ENCODE peak calls at places on chromosomes 11 and 22, in four cellular contexts. One of them, this sample, is unnamed.

GRCh38 chr11:45921561-45922424 is 663 bp upstream of the LARGE2 start:
- DNase-seq in K562: no peak
- DNase-seq in GM12878: no peak
- DNase-seq in HepG2: peak
- DNase-seq in this sample: no peak

GRCh38 chr11:122721201-122721963 is 65.9 kb downstream of the UBASH3B start:
- DNase-seq in K562: no peak
- DNase-seq in GM12878: no peak
- DNase-seq in HepG2: no peak
- DNase-seq in this sample: no peak

GRCh38 chr22:50251472-50252054 is 498 bp upstream of the HDAC10 start:
- DNase-seq in K562: no peak
- DNase-seq in GM12878: no peak
- DNase-seq in HepG2: no peak
- DNase-seq in this sample: no peak

GRCh38 chr11:5364214-5364613 is 12.9 kb downstream of the OR51B6 start:
- DNase-seq in K562: no peak
- DNase-seq in GM12878: no peak
- DNase-seq in HepG2: no peak
- DNase-seq in this sample: no peak

GRCh38 chr11:77046060-77046501 is 11.9 kb downstream of the B3GNT6 start:
- DNase-seq in K562: peak
- DNase-seq in GM12878: no peak
- DNase-seq in HepG2: no peak
- DNase-seq in this sample: peak

GRCh38 chr11:68418671-68419070 is 41.9 kb upstream of the PPP6R3 start:
- DNase-seq in K562: no peak
- DNase-seq in GM12878: no peak
- DNase-seq in HepG2: no peak
- DNase-seq in this sample: no peak

GRCh38 chr22:46352691-46353386 is 17.3 kb downstream of the TRMU start:
- DNase-seq in K562: no peak
- DNase-seq in GM12878: no peak
- DNase-seq in HepG2: no peak
- DNase-seq in this sample: peak

GRCh38 chr11:117443269-117444186 is 115.9 kb downstream of the CEP164 start:
- DNase-seq in K562: peak
- DNase-seq in GM12878: no peak
- DNase-seq in HepG2: peak
- DNase-seq in this sample: peak

GRCh38 chr11:78840190-78840589 is 265.5 kb upstream of the NARS2 start:
- DNase-seq in K562: no peak
- DNase-seq in GM12878: no peak
- DNase-seq in HepG2: no peak
- DNase-seq in this sample: no peak

GRCh38 chr11:8055836-8056526 is 25.0 kb upstream of the TUB start:
- DNase-seq in K562: no peak
- DNase-seq in GM12878: no peak
- DNase-seq in HepG2: no peak
- DNase-seq in this sample: no peak

GRCh38 chr11:72722050-72722748 is 30.0 kb downstream of the ARAP1 start:
- DNase-seq in K562: peak
- DNase-seq in GM12878: no peak
- DNase-seq in HepG2: no peak
- DNase-seq in this sample: peak

GRCh38 chr11:46414466-46414796 is 22.9 kb upstream of the CHRM4 start:
- DNase-seq in K562: no peak
- DNase-seq in GM12878: no peak
- DNase-seq in HepG2: no peak
- DNase-seq in this sample: no peak

GRCh38 chr11:70630816-70631623 is 232.7 kb downstream of the CTTN start:
- DNase-seq in K562: no peak
- DNase-seq in GM12878: no peak
- DNase-seq in HepG2: no peak
- DNase-seq in this sample: no peak

GRCh38 chr11:96237759-96238158 is 105.2 kb downstream of the MAML2 start:
- DNase-seq in K562: no peak
- DNase-seq in GM12878: no peak
- DNase-seq in HepG2: peak
- DNase-seq in this sample: peak

GRCh38 chr11:126988655-126989054 is 11.9 kb downstream of the KIRREL3 start:
- DNase-seq in K562: no peak
- DNase-seq in GM12878: no peak
- DNase-seq in HepG2: no peak
- DNase-seq in this sample: no peak

GRCh38 chr11:45468265-45468856 is 182.2 kb upstream of the SYT13 start:
- DNase-seq in K562: peak
- DNase-seq in GM12878: no peak
- DNase-seq in HepG2: no peak
- DNase-seq in this sample: no peak

GRCh38 chr11:91749231-91749630 is 475.4 kb upstream of the FAT3 start:
- DNase-seq in K562: no peak
- DNase-seq in GM12878: no peak
- DNase-seq in HepG2: no peak
- DNase-seq in this sample: no peak

GRCh38 chr11:44840526-44840925 is 110.2 kb downstream of the TP53I11 start:
- DNase-seq in K562: no peak
- DNase-seq in GM12878: no peak
- DNase-seq in HepG2: no peak
- DNase-seq in this sample: no peak

GRCh38 chr22:46549565-46549840 is 12.1 kb upstream of the CELSR1 start:
- DNase-seq in K562: no peak
- DNase-seq in GM12878: no peak
- DNase-seq in HepG2: no peak
- DNase-seq in this sample: no peak

GRCh38 chr22:37491559-37492427 is 5.6 kb upstream of the MFNG start:
- DNase-seq in K562: peak
- DNase-seq in GM12878: no peak
- DNase-seq in HepG2: no peak
- DNase-seq in this sample: no peak

GRCh38 chr22:43921361-43921760 is 2.2 kb upstream of the PNPLA3 start:
- DNase-seq in K562: no peak
- DNase-seq in GM12878: no peak
- DNase-seq in HepG2: peak
- DNase-seq in this sample: no peak

GRCh38 chr11:63505857-63506528 is at the start of gene LGALS12:
- DNase-seq in K562: peak
- DNase-seq in GM12878: no peak
- DNase-seq in HepG2: no peak
- DNase-seq in this sample: no peak
- TF ChIP-seq ESRRA in K562: peak
- TF ChIP-seq ESRRA in GM12878: no peak
- TF ChIP-seq ESRRA in HepG2: no peak
- TF ChIP-seq ESRRA in this sample: no peak

GRCh38 chr11:74707182-74707581 is 24.0 kb downstream of the CHRDL2 start:
- DNase-seq in K562: no peak
- DNase-seq in GM12878: no peak
- DNase-seq in HepG2: no peak
- DNase-seq in this sample: no peak

GRCh38 chr11:74701351-74701750 is 29.9 kb downstream of the CHRDL2 start:
- DNase-seq in K562: peak
- DNase-seq in GM12878: no peak
- DNase-seq in HepG2: peak
- DNase-seq in this sample: no peak

GRCh38 chr11:74703211-74703610 is 28.0 kb downstream of the CHRDL2 start:
- DNase-seq in K562: no peak
- DNase-seq in GM12878: no peak
- DNase-seq in HepG2: no peak
- DNase-seq in this sample: no peak

GRCh38 chr11:74699615-74700396 is 31.4 kb downstream of the CHRDL2 start:
- DNase-seq in K562: no peak
- DNase-seq in GM12878: no peak
- DNase-seq in HepG2: no peak
- DNase-seq in this sample: no peak

DNA sequence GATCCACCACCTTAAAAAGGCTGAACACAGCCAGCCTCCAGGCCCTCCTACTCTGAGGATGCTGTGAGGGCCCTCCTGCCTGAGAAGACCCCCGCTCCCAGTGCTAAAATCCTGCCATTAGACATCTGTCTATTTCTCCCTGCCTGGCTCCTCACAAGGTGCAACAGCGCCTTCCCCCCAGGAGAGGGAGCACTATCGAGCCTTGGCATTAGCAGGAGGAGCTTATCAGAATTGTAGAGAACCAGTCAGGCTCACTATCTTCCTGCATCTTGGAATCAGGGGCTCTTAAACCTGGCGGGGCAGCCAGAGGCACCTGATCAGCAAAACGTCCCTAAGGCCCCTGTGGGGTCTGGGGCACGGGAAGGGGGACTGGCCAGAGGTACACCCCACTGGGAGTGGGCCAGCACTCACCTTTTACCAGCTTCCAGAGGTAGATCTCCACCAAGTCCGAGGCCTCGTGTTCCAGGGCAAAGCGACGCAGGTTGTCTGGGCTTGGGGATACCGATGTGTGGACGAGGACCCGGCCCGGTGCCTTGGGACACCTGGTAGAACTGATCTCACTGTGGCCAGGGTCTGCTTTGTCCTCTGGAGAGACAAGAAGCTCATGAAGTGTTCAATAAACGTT is 28.7 kb downstream of the CHRDL2 start:
- DNase-seq in K562: peak
- DNase-seq in GM12878: no peak
- DNase-seq in HepG2: peak
- DNase-seq in this sample: peak
- TF ChIP-seq USF2 in K562: no peak
- TF ChIP-seq USF2 in GM12878: no peak
- TF ChIP-seq USF2 in HepG2: no peak
- TF ChIP-seq USF2 in this sample: no peak

GRCh38 chr11:10937416-10937815 is 79.6 kb upstream of the ZBED5 start:
- DNase-seq in K562: no peak
- DNase-seq in GM12878: no peak
- DNase-seq in HepG2: no peak
- DNase-seq in this sample: no peak

GRCh38 chr11:10941429-10941828 is 83.6 kb upstream of the ZBED5 start:
- DNase-seq in K562: no peak
- DNase-seq in GM12878: no peak
- DNase-seq in HepG2: no peak
- DNase-seq in this sample: no peak

GRCh38 chr11:10936999-10937398 is 79.1 kb upstream of the ZBED5 start:
- DNase-seq in K562: no peak
- DNase-seq in GM12878: no peak
- DNase-seq in HepG2: no peak
- DNase-seq in this sample: no peak

GRCh38 chr11:10938231-10938630 is 80.4 kb upstream of the ZBED5 start:
- DNase-seq in K562: no peak
- DNase-seq in GM12878: no peak
- DNase-seq in HepG2: no peak
- DNase-seq in this sample: no peak

GRCh38 chr11:10938650-10939387 is 81.0 kb upstream of the ZBED5 start:
- DNase-seq in K562: no peak
- DNase-seq in GM12878: no peak
- DNase-seq in HepG2: no peak
- DNase-seq in this sample: no peak
- H3K4me3 ChIP-seq in K562: no peak
- H3K4me3 ChIP-seq in GM12878: no peak
- H3K4me3 ChIP-seq in HepG2: no peak
- H3K4me3 ChIP-seq in this sample: no peak

GRCh38 chr11:108891143-108891542 is 226.3 kb downstream of the DDX10 start:
- DNase-seq in K562: no peak
- DNase-seq in GM12878: no peak
- DNase-seq in HepG2: no peak
- DNase-seq in this sample: no peak

GRCh38 chr11:108891909-108892511 is 227.1 kb downstream of the DDX10 start:
- DNase-seq in K562: no peak
- DNase-seq in GM12878: no peak
- DNase-seq in HepG2: no peak
- DNase-seq in this sample: no peak

GRCh38 chr11:108886608-108887007 is 221.7 kb downstream of the DDX10 start:
- DNase-seq in K562: no peak
- DNase-seq in GM12878: no peak
- DNase-seq in HepG2: no peak
- DNase-seq in this sample: no peak

GRCh38 chr11:108890482-108891092 is 225.7 kb downstream of the DDX10 start:
- DNase-seq in K562: no peak
- DNase-seq in GM12878: no peak
- DNase-seq in HepG2: no peak
- DNase-seq in this sample: no peak

DNA sequence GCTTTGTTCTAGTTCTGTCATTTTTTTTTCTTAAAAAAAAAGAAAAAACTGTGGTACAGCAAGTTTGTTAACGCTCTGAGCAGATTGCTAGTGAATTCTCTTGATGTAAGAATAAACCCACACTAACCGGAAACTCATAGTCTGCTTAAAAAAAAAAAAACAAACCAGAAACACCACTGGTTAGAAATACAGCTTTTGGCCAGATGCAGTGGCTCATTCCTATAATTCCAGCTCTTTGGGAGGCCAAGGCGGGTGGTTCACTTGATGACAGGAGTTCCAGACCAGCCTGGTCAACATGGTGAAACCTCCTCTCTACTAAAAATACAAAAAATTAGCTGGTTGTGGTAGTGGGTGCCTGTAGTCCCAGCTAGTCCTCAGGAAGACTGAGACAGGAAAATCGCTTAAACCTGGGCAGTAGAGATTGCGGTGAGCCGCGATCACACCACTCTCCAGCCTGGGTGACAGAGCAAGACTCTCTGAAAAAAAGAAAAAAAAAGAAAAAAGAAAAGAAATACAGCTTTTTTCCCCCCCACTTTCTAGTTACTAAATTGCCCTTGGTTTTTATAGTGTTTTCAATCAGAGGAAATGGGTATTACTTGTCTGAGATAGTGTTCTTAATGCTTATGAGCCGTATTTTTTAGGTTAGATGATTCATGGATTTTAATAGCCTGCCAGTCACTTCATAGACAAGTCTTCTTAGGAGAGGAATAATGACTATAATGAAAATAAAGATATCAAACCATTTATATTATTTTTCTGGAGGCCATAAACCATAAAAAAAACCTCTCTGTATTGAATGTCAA is 222.8 kb downstream of the DDX10 start:
- DNase-seq in K562: no peak
- DNase-seq in GM12878: no peak
- DNase-seq in HepG2: no peak
- DNase-seq in this sample: no peak
- TF ChIP-seq ESRRA in K562: no peak
- TF ChIP-seq ESRRA in GM12878: no peak
- TF ChIP-seq ESRRA in HepG2: no peak
- TF ChIP-seq ESRRA in this sample: no peak

GRCh38 chr11:112525844-112526590 is 265.4 kb upstream of the PLET1 start:
- DNase-seq in K562: no peak
- DNase-seq in GM12878: no peak
- DNase-seq in HepG2: no peak
- DNase-seq in this sample: no peak

GRCh38 chr11:112529071-112529470 is 268.4 kb upstream of the PLET1 start:
- DNase-seq in K562: no peak
- DNase-seq in GM12878: no peak
- DNase-seq in HepG2: no peak
- DNase-seq in this sample: no peak

GRCh38 chr11:112524808-112525207 is 264.1 kb upstream of the PLET1 start:
- DNase-seq in K562: no peak
- DNase-seq in GM12878: no peak
- DNase-seq in HepG2: no peak
- DNase-seq in this sample: no peak

GRCh38 chr11:112525270-112525669 is 264.6 kb upstream of the PLET1 start:
- DNase-seq in K562: no peak
- DNase-seq in GM12878: no peak
- DNase-seq in HepG2: no peak
- DNase-seq in this sample: no peak

GRCh38 chr11:112526699-112527410 is 266.2 kb upstream of the PLET1 start:
- DNase-seq in K562: no peak
- DNase-seq in GM12878: no peak
- DNase-seq in HepG2: no peak
- DNase-seq in this sample: no peak
- TF ChIP-seq USF2 in K562: no peak
- TF ChIP-seq USF2 in GM12878: no peak
- TF ChIP-seq USF2 in HepG2: no peak
- TF ChIP-seq USF2 in this sample: no peak

GRCh38 chr11:112161012-112161411 is 2.9 kb downstream of the IL18 start:
- DNase-seq in K562: no peak
- DNase-seq in GM12878: no peak
- DNase-seq in HepG2: no peak
- DNase-seq in this sample: no peak
- H3K4me3 ChIP-seq in K562: no peak
- H3K4me3 ChIP-seq in GM12878: no peak
- H3K4me3 ChIP-seq in HepG2: no peak
- H3K4me3 ChIP-seq in this sample: peak